ENCODE peak calls at places on chromosomes 1 and 21, in six cellular contexts. N is AG10803, B is lung, M is bronchial epithelial cell, O is heart left ventricle, W is psoas muscle. E is an unnamed sample.
A peak's percentile ranks its signal among the peaks of the same experiment; 100 is the strongest.

GRCh38 chr1:206578115-206578935 is 33.9 kb downstream of the EIF2D start:
- DNase-seq in O (no peak), N (peak; percentile 42), W (no peak), B (no peak), M (peak; percentile 82), E (no peak)

GRCh38 chr1:18569251-18569650 is 61.4 kb upstream of the PAX7 start:
- DNase-seq in O (no peak), B (no peak), M (no peak), W (no peak), N (no peak), E (no peak)

GRCh38 chr1:95583811-95584210 is 349.8 kb downstream of the RWDD3 start:
- DNase-seq in N (no peak), M (no peak), B (no peak), W (no peak), O (no peak), E (no peak)

GRCh38 chr1:112386786-112387346 is 9.1 kb upstream of the CTTNBP2NL start:
- DNase-seq in M (no peak), N (no peak), W (no peak), O (no peak), B (no peak), E (no peak)

GRCh38 chr1:6777813-6778212 is 7.4 kb upstream of the CAMTA1 start:
- DNase-seq in B (no peak), N (no peak), O (no peak), W (no peak), M (no peak), E (no peak)

GRCh38 chr1:175865041-175865766 is 121.8 kb upstream of the TNR start:
- DNase-seq in W (no peak), B (no peak), M (no peak), N (peak; percentile 1), O (no peak), E (no peak)

GRCh38 chr1:248611883-248612282 is 14.4 kb upstream of the OR2T10 start:
- DNase-seq in B (no peak), N (no peak), O (no peak), M (no peak), W (no peak), E (no peak)

GRCh38 chr21:39105836-39106235 is 77.4 kb downstream of the PSMG1 start:
- DNase-seq in O (no peak), B (no peak), W (no peak), N (no peak), M (no peak), E (no peak)

GRCh38 chr1:33762099-33762830 is 101.6 kb upstream of the HMGB4 start:
- DNase-seq in N (peak; percentile 89), M (no peak), O (no peak), B (no peak), W (no peak), E (no peak)

GRCh38 chr1:225735252-225736149 is 42.1 kb upstream of the SRP9 start:
- DNase-seq in N (peak; percentile 97), O (peak; percentile 90), W (peak; percentile 85), B (peak; percentile 67), M (peak; percentile 99), E (peak; percentile 63)

GRCh38 chr1:53710584-53710983 is 28.4 kb downstream of the GLIS1 start:
- DNase-seq in O (no peak), M (no peak), B (no peak), W (no peak), N (no peak), E (no peak)

GRCh38 chr1:68703921-68704354 is 207.1 kb upstream of the DEPDC1 start:
- DNase-seq in M (peak; percentile 44), O (no peak), N (no peak), W (no peak), B (no peak), E (no peak)

GRCh38 chr1:202031796-202032195 is 21.4 kb downstream of the ELF3 start:
- DNase-seq in N (no peak), W (no peak), O (no peak), M (no peak), B (no peak), E (no peak)

GRCh38 chr1:17167041-17167782 is 37.7 kb upstream of the PADI1 start:
- DNase-seq in W (no peak), B (no peak), M (no peak), O (no peak), N (peak; percentile 26), E (no peak)

GRCh38 chr1:67191668-67192520 is 25.6 kb downstream of the IL23R start:
- DNase-seq in W (no peak), N (no peak), O (no peak), M (no peak), B (no peak), E (no peak)

GRCh38 chr21:33266050-33266783 is at the start of gene IL10RB:
- DNase-seq in W (peak; percentile 82), M (peak; percentile 43), O (peak; percentile 76), B (peak; percentile 76), N (peak; percentile 44), E (peak; percentile 62)

GRCh38 chr21:37145635-37146111 is 72.6 kb downstream of the TTC3 start:
- DNase-seq in N (no peak), O (no peak), M (peak; percentile 97), B (no peak), W (no peak), E (no peak)

GRCh38 chr1:37701051-37701450 is 8.7 kb downstream of the CDCA8 start:
- DNase-seq in N (no peak), O (no peak), M (no peak), B (no peak), W (no peak), E (no peak)

GRCh38 chr1:1013105-1013921 is at the start of gene ISG15:
- DNase-seq in N (peak; percentile 82), B (peak; percentile 90), M (peak; percentile 66), O (peak; percentile 93), W (peak; percentile 93), E (peak; percentile 87)

GRCh38 chr1:237677979-237678378 is 212.7 kb downstream of the ZP4 start:
- DNase-seq in M (peak; percentile 33), N (peak; percentile 17), W (no peak), O (no peak), B (no peak), E (no peak)

GRCh38 chr1:237670296-237670695 is 220.4 kb downstream of the ZP4 start:
- DNase-seq in O (no peak), M (peak; percentile 3), W (no peak), N (no peak), B (no peak), E (no peak)

GRCh38 chr1:237671262-237671661 is 219.5 kb downstream of the ZP4 start:
- DNase-seq in N (no peak), B (no peak), O (no peak), M (no peak), W (no peak), E (no peak)

GRCh38 chr1:237671935-237672334 is 218.8 kb downstream of the ZP4 start:
- DNase-seq in N (no peak), M (no peak), W (no peak), B (no peak), O (no peak), E (no peak)

DNA sequence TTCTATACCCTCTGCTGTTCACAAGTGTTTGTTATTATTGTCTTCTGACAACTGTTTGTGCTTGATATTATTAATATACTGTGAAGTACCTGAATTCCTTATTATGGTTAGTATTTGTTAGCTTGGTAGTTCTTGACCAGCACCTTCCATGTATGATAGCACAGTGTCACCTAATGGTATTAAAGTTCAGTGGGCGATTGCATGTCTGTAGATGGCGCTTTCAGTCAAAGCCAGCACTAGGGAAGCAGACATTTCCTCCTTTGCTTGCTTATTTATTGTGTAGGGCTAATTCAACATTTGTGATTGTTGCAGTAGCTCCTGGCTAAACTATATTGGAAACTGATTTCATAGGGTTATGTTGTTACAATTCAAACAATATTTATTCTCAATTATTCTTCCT is 218.0 kb downstream of the ZP4 start:
- DNase-seq in W (no peak), O (no peak), M (peak; percentile 5), B (no peak), N (no peak), E (no peak)
- H3K4me3 ChIP-seq in W (no peak overlapping the region), O (no peak overlapping the region), M (no peak overlapping the region), B (no peak overlapping the region), N (no peak overlapping the region), E (no peak overlapping the region)

DNA sequence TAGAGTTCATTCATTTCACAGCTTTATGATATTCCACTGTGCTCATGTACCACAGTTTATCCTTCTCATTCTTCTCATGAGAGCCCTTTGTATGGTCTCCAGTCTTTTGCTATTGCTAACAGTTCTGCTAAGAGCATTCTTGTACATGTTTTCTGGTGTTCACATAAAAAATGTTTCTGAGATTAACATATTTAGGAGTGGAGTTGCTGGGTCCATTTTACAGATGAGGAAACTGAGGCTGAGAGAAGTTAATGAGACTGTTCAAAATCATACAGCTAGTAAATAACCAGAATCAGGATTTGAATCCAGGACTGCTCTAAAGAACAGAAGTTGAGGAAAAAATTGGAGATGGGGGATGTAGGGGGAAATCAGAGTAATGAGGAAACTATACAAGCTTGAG is 28.8 kb upstream of the RGS16 start:
- DNase-seq in N (no peak), M (no peak), B (no peak), W (no peak), O (no peak), E (no peak)
- H3K4me3 ChIP-seq in N (no peak overlapping the region), M (no peak overlapping the region), B (no peak overlapping the region), W (no peak overlapping the region), O (no peak overlapping the region), E (no peak overlapping the region)

DNA sequence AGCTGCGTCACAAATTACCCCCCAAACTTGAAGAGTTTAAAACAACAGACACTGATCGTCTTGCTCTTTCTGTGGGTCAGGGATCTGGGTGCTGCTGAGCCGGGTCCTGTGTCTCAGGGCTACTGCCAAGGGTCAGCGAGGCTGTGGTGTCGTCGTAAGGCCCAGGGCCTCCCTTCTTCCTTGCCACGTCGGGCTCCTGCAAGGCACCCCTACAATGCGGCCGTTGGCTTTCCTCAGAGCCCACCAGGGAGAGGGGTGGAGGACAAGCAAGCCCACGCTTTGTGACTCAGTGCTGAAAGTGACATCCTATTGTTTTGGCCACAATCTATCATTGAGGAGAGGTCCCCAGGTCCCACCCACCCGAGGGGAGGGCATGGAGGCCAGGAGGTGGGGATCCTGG is 7.7 kb upstream of the FBLIM1 start:
- DNase-seq in W (no peak), B (no peak), M (no peak), N (no peak), O (no peak), E (no peak)
- H3K4me3 ChIP-seq in W (no peak overlapping the region), B (no peak overlapping the region), M (no peak overlapping the region), N (no peak overlapping the region), O (no peak overlapping the region), E (no peak overlapping the region)

DNA sequence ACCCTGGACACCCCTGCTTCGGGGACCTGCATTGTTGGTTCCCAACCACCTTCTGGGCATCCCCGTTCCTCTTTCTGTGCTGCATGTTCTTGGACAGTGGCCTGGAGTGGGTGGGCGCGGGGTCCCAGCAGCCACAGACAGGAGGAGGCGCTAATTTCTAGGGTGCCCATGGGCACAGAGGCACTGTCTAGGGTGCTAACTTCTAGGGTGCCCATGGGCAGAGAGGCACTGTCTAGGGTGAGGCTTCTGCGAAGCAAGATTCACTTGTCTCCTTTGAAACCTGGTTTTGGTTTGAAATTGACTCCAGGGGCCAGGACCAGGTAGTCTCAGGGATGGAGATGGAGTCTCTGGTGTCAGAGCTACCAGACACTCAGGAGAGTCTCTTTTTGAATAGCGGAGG is 815 bp upstream of the MEGF6 start:
- DNase-seq in W (no peak), N (no peak), O (no peak), B (no peak), M (no peak), E (no peak)
- H3K4me3 ChIP-seq in W (no peak overlapping the region), N (no peak overlapping the region), O (peak overlapping the region; percentile 46), B (no peak overlapping the region), M (no peak overlapping the region), E (peak overlapping the region; percentile 37)

E was measured in ovary.